ENCODE peak calls at places on chromosome 16, in eight cellular contexts. D, U, L, C, Z, V, G and Q are unnamed samples.

GRCh38 chr16:77711775-77712174 is 10.5 kb upstream of the NUDT7 start:
- DNase-seq in Z (no peak), V (no peak), C (no peak), L (peak), U (no peak), D (no peak), G (no peak), Q (no peak)

GRCh38 chr16:65118866-65119265 is 3.0 kb downstream of the CDH11 start:
- DNase-seq in Z (no peak), G (no peak), D (no peak), U (no peak), C (peak), L (no peak), V (no peak), Q (no peak)

GRCh38 chr16:86383488-86384262 is 126.7 kb upstream of the FOXF1 start:
- DNase-seq in Z (no peak), C (peak), L (peak), G (no peak), V (no peak), U (no peak), D (no peak), Q (no peak)

GRCh38 chr16:27428035-27428785 is 26.2 kb downstream of the IL21R start:
- DNase-seq in L (no peak), D (no peak), Z (no peak), V (peak), C (no peak), U (peak), G (no peak), Q (no peak)

GRCh38 chr16:10256855-10257641 is 74.8 kb upstream of the GRIN2A start:
- DNase-seq in G (no peak), U (peak), Z (no peak), V (peak), D (no peak), C (peak), L (peak), Q (no peak)

GRCh38 chr16:27571433-27572306 is 21.7 kb downstream of the KATNIP start:
- DNase-seq in G (no peak), C (no peak), U (no peak), L (no peak), V (no peak), D (no peak), Z (no peak), Q (no peak)

GRCh38 chr16:35543486-35543885 is 2084.1 kb downstream of the TP53TG3F start:
- DNase-seq in G (no peak), C (no peak), U (no peak), D (no peak), Z (no peak), L (no peak), V (no peak), Q (no peak)

GRCh38 chr16:71491032-71491431 is 1.9 kb upstream of the ZNF19 start:
- DNase-seq in C (no peak), D (no peak), U (no peak), Z (no peak), L (no peak), V (no peak), G (no peak), Q (no peak)

GRCh38 chr16:20747030-20747816 is 5.6 kb upstream of the THUMPD1 start:
- DNase-seq in L (no peak), Z (no peak), U (no peak), C (no peak), D (no peak), G (peak), V (no peak), Q (no peak)

GRCh38 chr16:60310836-60311445 is 1576.8 kb upstream of the GOT2 start:
- DNase-seq in Z (no peak), L (no peak), V (no peak), C (no peak), G (no peak), U (no peak), D (no peak), Q (no peak)

GRCh38 chr16:68400083-68400923 is 48.0 kb downstream of the SMPD3 start:
- DNase-seq in V (no peak), D (no peak), Z (no peak), L (no peak), U (no peak), C (no peak), G (no peak), Q (no peak)

GRCh38 chr16:89615596-89616090 is 2.2 kb downstream of the DPEP1 start:
- DNase-seq in L (peak), G (no peak), V (no peak), D (no peak), U (no peak), C (no peak), Z (no peak), Q (no peak)

GRCh38 chr16:53817812-53818211 is 113.9 kb downstream of the FTO start:
- DNase-seq in D (no peak), U (no peak), V (no peak), G (no peak), Z (no peak), L (no peak), C (peak), Q (no peak)

GRCh38 chr16:89360760-89361435 is 129.5 kb downstream of the ANKRD11 start:
- DNase-seq in Z (peak), V (no peak), G (no peak), C (no peak), L (peak), U (peak), D (no peak), Q (no peak)

GRCh38 chr16:85936761-85937343 is 37.9 kb downstream of the IRF8 start:
- DNase-seq in U (peak), G (no peak), D (no peak), V (no peak), Z (no peak), L (no peak), C (no peak), Q (no peak)

GRCh38 chr16:13517856-13518255 is 402.1 kb upstream of the ERCC4 start:
- DNase-seq in G (no peak), C (no peak), U (no peak), L (no peak), V (no peak), D (no peak), Z (no peak), Q (no peak)

GRCh38 chr16:13702614-13703013 is 217.3 kb upstream of the ERCC4 start:
- DNase-seq in D (no peak), V (no peak), C (no peak), G (no peak), L (peak), U (no peak), Z (peak), Q (no peak)

GRCh38 chr16:49734330-49734729 is 121.6 kb downstream of the ZNF423 start:
- DNase-seq in C (no peak), G (no peak), Z (no peak), V (peak), U (no peak), D (no peak), L (peak), Q (peak)

GRCh38 chr16:19696312-19696711 is 21.7 kb downstream of the KNOP1 start:
- DNase-seq in D (no peak), V (peak), U (no peak), G (no peak), Z (peak), C (peak), L (peak), Q (peak)

GRCh38 chr16:89658221-89658879 is 714 bp downstream of the SPATA33 start:
- DNase-seq in G (no peak), L (no peak), V (no peak), Z (no peak), U (peak), D (no peak), C (no peak), Q (no peak)

GRCh38 chr16:19879241-19879792 is 5.3 kb downstream of the GPRC5B start:
- DNase-seq in V (peak), U (no peak), Z (no peak), D (no peak), G (no peak), L (peak), C (no peak), Q (peak)

GRCh38 chr16:73015612-73016487 is 32.1 kb downstream of the ZFHX3 start:
- DNase-seq in V (no peak), C (no peak), G (peak), U (peak), Z (peak), D (no peak), L (peak), Q (no peak)

GRCh38 chr16:69756705-69757104 is 2.0 kb upstream of the NOB1 start:
- DNase-seq in D (no peak), Z (no peak), U (no peak), V (no peak), G (no peak), C (no peak), L (no peak), Q (no peak)

GRCh38 chr16:72921620-72922019 is 126.3 kb downstream of the ZFHX3 start:
- DNase-seq in G (no peak), U (no peak), V (no peak), L (peak), C (peak), D (no peak), Z (peak), Q (no peak)

GRCh38 chr16:73066927-73067670 is 19.2 kb upstream of the ZFHX3 start:
- DNase-seq in U (no peak), V (no peak), Z (peak), C (peak), G (no peak), L (no peak), D (no peak), Q (no peak)

GRCh38 chr16:71845639-71846431 is at the start of gene ATXN1L:
- DNase-seq in V (peak), U (peak), L (peak), C (peak), D (peak), G (peak), Z (peak), Q (peak)

GRCh38 chr16:88491560-88492310 is 38.7 kb downstream of the ZFPM1 start:
- DNase-seq in C (no peak), D (no peak), V (no peak), U (no peak), Z (no peak), L (no peak), G (no peak), Q (no peak)

GRCh38 chr16:56933266-56933619 is 1.3 kb downstream of the HERPUD1 start:
- DNase-seq in D (no peak), G (no peak), V (no peak), Z (no peak), C (peak), L (peak), U (no peak), Q (no peak)

GRCh38 chr16:56936491-56936890 is 4.5 kb downstream of the HERPUD1 start:
- DNase-seq in Z (no peak), U (no peak), V (no peak), G (no peak), C (no peak), D (no peak), L (no peak), Q (no peak)

GRCh38 chr16:56933828-56934598 is 2.1 kb downstream of the HERPUD1 start:
- DNase-seq in V (no peak), C (no peak), Z (no peak), D (no peak), L (peak), U (no peak), G (no peak), Q (no peak)

GRCh38 chr16:56936950-56937349 is 5.0 kb downstream of the HERPUD1 start:
- DNase-seq in D (no peak), C (no peak), V (no peak), G (no peak), Z (no peak), L (no peak), U (no peak), Q (no peak)

DNA sequence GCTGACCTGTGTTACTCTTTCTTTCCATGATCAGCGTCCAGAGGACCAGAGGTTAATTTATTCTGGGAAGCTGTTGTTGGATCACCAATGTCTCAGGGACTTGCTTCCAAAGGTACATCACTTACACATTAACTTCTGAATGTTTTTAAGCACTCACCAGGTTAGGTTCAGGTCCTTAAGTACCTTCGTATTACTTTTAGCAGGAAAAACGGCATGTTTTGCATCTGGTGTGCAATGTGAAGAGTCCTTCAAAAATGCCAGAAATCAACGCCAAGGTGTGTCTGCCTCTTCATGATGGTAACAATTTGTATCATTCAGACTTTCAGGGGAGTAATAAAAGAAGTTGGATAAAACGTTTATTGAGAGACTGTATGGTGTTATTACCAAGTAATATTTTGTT is 3.3 kb downstream of the HERPUD1 start:
- DNase-seq in C (no peak), D (no peak), U (no peak), Z (no peak), G (no peak), V (no peak), L (peak), Q (no peak)
- H3K4me3 ChIP-seq in C (peak), D (peak), U (peak), Z (no peak), G (no peak), V (peak), L (no peak), Q (peak)

GRCh38 chr16:87390641-87391323 is 1.4 kb upstream of the MAP1LC3B start:
- DNase-seq in C (no peak), Z (no peak), L (no peak), D (no peak), V (no peak), G (no peak), U (no peak), Q (peak)
- H3K4me3 ChIP-seq in C (no peak), Z (no peak), L (no peak), D (peak), V (peak), G (peak), U (peak), Q (peak)

GRCh38 chr16:674968-675883 is at the start of gene RHBDL1:
- DNase-seq in Z (no peak), U (peak), V (no peak), L (peak), C (peak), D (no peak), G (no peak), Q (no peak)
- H3K4me3 ChIP-seq in Z (no peak), U (no peak), V (peak), L (no peak), C (peak), D (peak), G (no peak), Q (peak)

GRCh38 chr16:1825381-1825863 is 1.2 kb downstream of the HAGH start:
- DNase-seq in L (peak), V (no peak), C (no peak), G (no peak), D (no peak), Z (no peak), U (no peak), Q (no peak)

GRCh38 chr16:1822801-1823200 is 3.8 kb downstream of the HAGH start:
- DNase-seq in D (no peak), U (no peak), Z (no peak), L (no peak), G (no peak), C (no peak), V (no peak), Q (no peak)

GRCh38 chr16:1821861-1822611 is 4.6 kb downstream of the HAGH start:
- DNase-seq in C (no peak), D (no peak), G (no peak), V (no peak), Z (no peak), U (no peak), L (no peak), Q (no peak)

GRCh38 chr16:1825864-1826690 is 548 bp downstream of the HAGH start:
- DNase-seq in V (no peak), Z (peak), L (peak), C (no peak), U (peak), G (no peak), D (no peak), Q (peak)

DNA sequence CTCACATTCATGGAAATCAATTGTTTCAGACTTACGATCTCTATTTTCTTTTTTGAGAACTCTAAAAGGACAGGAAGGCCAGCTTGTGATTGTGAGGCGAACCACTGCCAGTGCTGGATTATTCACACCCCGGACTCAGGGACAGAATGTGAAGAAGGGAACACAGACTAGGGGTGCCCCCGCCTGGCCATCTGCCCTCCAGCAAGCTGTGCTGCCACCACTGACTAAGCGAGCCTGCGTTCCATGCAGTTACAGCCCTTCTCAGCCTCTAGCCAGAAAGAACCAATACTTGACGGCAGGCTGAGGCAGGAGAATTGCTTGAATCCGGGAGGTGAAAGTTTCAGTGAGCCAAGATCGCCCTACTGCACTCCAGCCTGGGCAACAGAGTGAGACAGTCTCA is 2.8 kb downstream of the HAGH start:
- DNase-seq in V (no peak), L (peak), U (peak), D (peak), Z (no peak), C (peak), G (no peak), Q (peak)
- H3K4me3 ChIP-seq in V (no peak), L (no peak), U (no peak), D (no peak), Z (no peak), C (no peak), G (no peak), Q (no peak)

GRCh38 chr16:9098377-9099090 is 7.1 kb downstream of the HAPSTR1 start:
- DNase-seq in Z (no peak), U (no peak), V (no peak), G (no peak), C (no peak), D (no peak), L (no peak), Q (no peak)
- H3K4me3 ChIP-seq in Z (no peak), U (no peak), V (no peak), G (no peak), C (no peak), D (no peak), L (no peak), Q (peak)